ENCODE peak calls at places on chromosome 4, in six cellular contexts. V, R, Z, U, H and S are unnamed samples.

GRCh38 chr4:10069065-10069626 is 47.5 kb downstream of the WDR1 start:
- DNase-seq in V (no peak), R (no peak), Z (no peak), U (no peak), H (peak; percentile 42), S (no peak)

GRCh38 chr4:27490315-27490714 is 629.7 kb downstream of the STIM2 start:
- DNase-seq in V (no peak), R (no peak), Z (no peak), U (no peak), H (no peak), S (no peak)

GRCh38 chr4:30789219-30789671 is 69.1 kb downstream of the PCDH7 start:
- DNase-seq in V (no peak), R (no peak), Z (no peak), U (no peak), H (no peak), S (no peak)

GRCh38 chr4:152454398-152455011 is 81.4 kb downstream of the FBXW7 start:
- DNase-seq in V (no peak), R (no peak), Z (no peak), U (no peak), H (no peak), S (no peak)

GRCh38 chr4:163505374-163505773 is 10.9 kb downstream of the TMA16 start:
- DNase-seq in V (no peak), R (no peak), Z (no peak), U (no peak), H (no peak), S (no peak)

GRCh38 chr4:120544838-120545237 is 377.7 kb downstream of the PRDM5 start:
- DNase-seq in V (no peak), R (no peak), Z (no peak), U (no peak), H (no peak), S (no peak)

GRCh38 chr4:153151535-153152452 is 52.4 kb upstream of the TRIM2 start:
- DNase-seq in V (peak; percentile 28), R (peak; percentile 49), Z (peak; percentile 29), U (peak; percentile 42), H (no peak), S (peak; percentile 67)

GRCh38 chr4:3168029-3168428 is 80.9 kb upstream of the MSANTD1 start:
- DNase-seq in V (no peak), R (no peak), Z (no peak), U (no peak), H (no peak), S (no peak)

GRCh38 chr4:88802585-88803285 is 105.1 kb upstream of the NAP1L5 start:
- DNase-seq in V (no peak), R (no peak), Z (no peak), U (no peak), H (no peak), S (no peak)

GRCh38 chr4:114673306-114673705 is 74.7 kb downstream of the UGT8 start:
- DNase-seq in V (no peak), R (no peak), Z (no peak), U (no peak), H (no peak), S (no peak)

GRCh38 chr4:169724251-169724650 is 33.5 kb downstream of the HPF1 start:
- DNase-seq in V (no peak), R (no peak), Z (no peak), U (no peak), H (no peak), S (no peak)

GRCh38 chr4:139798456-139798855 is 132.8 kb downstream of the MGST2 start:
- DNase-seq in V (no peak), R (no peak), Z (no peak), U (no peak), H (no peak), S (no peak)

GRCh38 chr4:70688795-70689231 is 481 bp downstream of the UTP3 start:
- DNase-seq in V (no peak), R (no peak), Z (no peak), U (no peak), H (peak; percentile 65), S (no peak)

GRCh38 chr4:122163767-122164166 is 11.6 kb downstream of the BLTP1 start:
- DNase-seq in V (no peak), R (no peak), Z (no peak), U (no peak), H (no peak), S (no peak)

GRCh38 chr4:148747721-148748268 is 305.6 kb upstream of the NR3C2 start:
- DNase-seq in V (no peak), R (no peak), Z (no peak), U (no peak), H (no peak), S (no peak)

GRCh38 chr4:56977321-56978012 is at the start of gene NOA1:
- DNase-seq in V (peak; percentile 75), R (peak; percentile 98), Z (peak; percentile 96), U (peak; percentile 99), H (peak; percentile 100), S (peak; percentile 99)
- TF ChIP-seq POLR2A in V (peak; percentile 94), R (peak; percentile 43), Z (peak; percentile 75), U (peak; percentile 56), H (no peak), S (peak; percentile 72)

GRCh38 chr4:177309525-177310371 is at the start of gene NEIL3:
- DNase-seq in V (peak; percentile 55), R (peak; percentile 75), Z (peak; percentile 92), U (peak; percentile 82), H (peak; percentile 96), S (peak; percentile 90)
- TF ChIP-seq POLR2A in V (peak; percentile 68), R (no peak), Z (no peak), U (no peak), H (no peak), S (no peak)

GRCh38 chr4:104494161-104494560 is 533 bp downstream of the CXXC4 start:
- DNase-seq in V (no peak), R (no peak), Z (no peak), U (no peak), H (no peak), S (no peak)

GRCh38 chr4:104491826-104492771 is 2.6 kb downstream of the CXXC4 start:
- DNase-seq in V (no peak), R (peak; percentile 22), Z (no peak), U (no peak), H (no peak), S (no peak)

GRCh38 chr4:104491396-104491821 is 3.3 kb downstream of the CXXC4 start:
- DNase-seq in V (peak; percentile 7), R (peak; percentile 45), Z (peak; percentile 68), U (peak; percentile 27), H (peak; percentile 86), S (peak; percentile 67)

GRCh38 chr4:104493071-104493831 is 1.4 kb downstream of the CXXC4 start:
- DNase-seq in V (no peak), R (no peak), Z (no peak), U (no peak), H (no peak), S (no peak)

DNA sequence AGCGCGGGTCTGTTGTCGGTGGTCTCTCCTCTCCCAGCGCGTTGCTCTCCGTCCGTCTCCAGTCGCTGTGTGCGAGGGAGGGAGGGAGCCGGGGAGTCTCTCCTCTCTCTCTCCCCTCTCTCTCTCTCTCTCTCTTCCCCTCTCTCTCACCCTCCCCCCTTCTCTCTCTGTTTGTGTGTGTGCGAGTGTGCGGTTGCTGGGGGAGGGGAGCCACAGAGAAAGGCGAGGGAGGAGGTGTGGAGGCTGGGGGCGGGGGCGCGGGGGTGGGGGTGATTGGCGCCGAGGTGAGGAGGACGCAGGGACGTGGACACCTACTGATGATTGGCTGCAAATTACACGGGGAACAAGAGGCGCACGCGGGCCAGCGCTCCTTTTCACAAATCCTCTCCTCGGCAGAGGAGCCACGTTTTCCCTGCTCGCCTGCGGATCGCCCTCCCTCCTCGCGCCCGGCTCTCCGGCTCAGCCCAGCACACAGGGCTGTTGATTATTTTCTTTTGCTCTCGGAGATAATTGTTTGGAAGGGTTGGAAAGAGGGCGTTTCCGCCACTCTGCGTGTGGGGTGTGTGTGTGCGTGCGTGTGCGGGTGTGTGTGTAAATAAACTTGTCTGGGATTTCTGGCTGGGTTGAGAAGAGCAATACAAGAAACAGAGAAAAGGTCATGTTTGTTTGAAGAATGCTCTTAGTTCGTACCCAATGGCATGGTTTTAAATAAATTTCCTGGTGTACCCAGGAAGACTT is at the start of gene CXXC4:
- DNase-seq in V (peak; percentile 33), R (peak; percentile 80), Z (peak; percentile 68), U (peak; percentile 64), H (peak; percentile 89), S (peak; percentile 90)
- TF ChIP-seq POLR2A in V (no peak), R (peak; percentile 14), Z (peak; percentile 56), U (no peak), H (no peak), S (no peak)

GRCh38 chr4:54542540-54543041 is 115.2 kb upstream of the KIT start:
- DNase-seq in V (no peak), R (no peak), Z (no peak), U (no peak), H (no peak), S (no peak)
- TF ChIP-seq POLR2A in V (no peak), R (no peak), Z (no peak), U (no peak), H (no peak), S (no peak)

GRCh38 chr4:77819409-77819835 is 254 bp upstream of the CNOT6L start:
- DNase-seq in V (peak; percentile 10), R (no peak), Z (peak; percentile 77), U (no peak), H (no peak), S (no peak)

GRCh38 chr4:77820836-77821561 is 1.8 kb upstream of the CNOT6L start:
- DNase-seq in V (peak; percentile 3), R (peak; percentile 20), Z (no peak), U (no peak), H (no peak), S (no peak)

GRCh38 chr4:77819836-77820679 is 890 bp upstream of the CNOT6L start:
- DNase-seq in V (peak; percentile 51), R (peak; percentile 91), Z (peak; percentile 96), U (peak; percentile 89), H (peak; percentile 99), S (peak; percentile 94)

GRCh38 chr4:77818667-77819408 is at the start of gene CNOT6L:
- DNase-seq in V (peak; percentile 12), R (peak; percentile 74), Z (peak; percentile 82), U (peak; percentile 74), H (peak; percentile 93), S (peak; percentile 87)

DNA sequence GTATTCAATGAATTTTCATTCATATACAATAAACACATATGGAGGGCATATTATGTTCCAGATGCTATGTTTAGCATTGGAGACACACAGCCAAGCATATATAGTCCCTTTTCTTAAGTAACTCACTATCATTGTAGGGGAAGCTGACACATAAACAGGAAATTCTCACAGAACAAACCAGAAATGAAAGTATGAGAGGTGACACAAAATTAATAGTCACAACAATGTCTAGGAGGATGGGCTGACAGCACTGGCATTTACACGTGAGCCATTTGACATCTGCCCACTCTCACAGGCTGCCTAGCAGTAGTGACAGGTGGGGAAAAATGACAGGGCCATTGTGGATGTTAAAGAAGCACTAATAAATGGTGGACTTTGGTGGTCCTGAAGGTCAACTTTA is 2.6 kb upstream of the CNOT6L start:
- DNase-seq in V (no peak), R (no peak), Z (no peak), U (no peak), H (no peak), S (no peak)
- TF ChIP-seq POLR2A in V (no peak), R (no peak), Z (peak; percentile 16), U (no peak), H (no peak), S (no peak)